ENCODE peak calls at places on chromosomes 3 and 15, in nine cellular contexts. F is CD8-positive, alpha-beta T cell; C is cardiac fibroblast; Z is aorta; N is astrocyte of the spinal cord; R is fibroblast of mammary gland; J is right cardiac atrium; Q is hepatocyte; L is epithelial cell of proximal tubule. X is an unnamed sample.
A peak's percentile ranks its signal among the peaks of the same experiment; 100 is the strongest.

GRCh38 chr3:132421832-132422231 is 4.5 kb downstream of the DNAJC13 start:
- DNase-seq in Q (no peak), N (peak; percentile 39), J (no peak), L (peak; percentile 42), Z (no peak), R (peak; percentile 46), F (no peak), C (peak; percentile 74), X (peak; percentile 53)

GRCh38 chr3:147654827-147655226 is 245.7 kb downstream of the ZIC1 start:
- DNase-seq in R (peak; percentile 54), Q (no peak), Z (no peak), F (no peak), N (peak; percentile 80), J (no peak), C (peak; percentile 42), L (no peak), X (no peak)

GRCh38 chr3:105862217-105862616 is 6.6 kb downstream of the CBLB start:
- DNase-seq in C (no peak), L (no peak), R (no peak), Z (no peak), Q (no peak), N (no peak), F (no peak), J (no peak), X (no peak)

GRCh38 chr15:31840849-31841476 is 189.4 kb upstream of the CHRNA7 start:
- DNase-seq in C (no peak), L (no peak), R (no peak), F (no peak), Z (no peak), J (peak; percentile 65), Q (no peak), N (no peak), X (no peak)

GRCh38 chr15:74251187-74251811 is 15.2 kb downstream of the CCDC33 start:
- DNase-seq in L (no peak), C (no peak), F (no peak), R (no peak), N (no peak), Q (no peak), J (peak; percentile 90), Z (peak; percentile 88), X (no peak)

GRCh38 chr15:48962662-48963523 is 826 bp downstream of the SHC4 start:
- DNase-seq in L (no peak), J (peak; percentile 69), R (peak; percentile 48), Q (peak; percentile 54), F (no peak), Z (peak; percentile 78), C (peak; percentile 36), N (peak; percentile 41), X (peak; percentile 47)

GRCh38 chr15:28992996-28993719 is 107.4 kb downstream of the APBA2 start:
- DNase-seq in F (no peak), N (no peak), Q (no peak), Z (no peak), R (no peak), L (no peak), J (no peak), C (no peak), X (peak; percentile 36)

GRCh38 chr15:35139822-35140221 is 54.7 kb upstream of the NANOGP8 start:
- DNase-seq in N (no peak), R (no peak), F (no peak), L (no peak), J (no peak), C (no peak), Q (no peak), Z (no peak), X (no peak)

GRCh38 chr3:78540485-78540884 is 1227.3 kb downstream of the ROBO1 start:
- DNase-seq in F (no peak), J (no peak), L (no peak), C (no peak), N (no peak), Q (no peak), Z (no peak), R (no peak), X (no peak)

GRCh38 chr15:87619161-87619960 is 637.2 kb downstream of the NTRK3 start:
- DNase-seq in F (no peak), L (no peak), C (peak; percentile 94), Z (no peak), Q (peak; percentile 58), N (peak; percentile 84), J (peak; percentile 55), R (peak; percentile 28), X (peak; percentile 22)

GRCh38 chr3:198071602-198072285 is 111.7 kb downstream of the LMLN start:
- DNase-seq in Z (no peak), J (no peak), F (peak; percentile 53), N (peak; percentile 99), Q (peak; percentile 88), C (peak; percentile 99), L (peak; percentile 100), R (peak; percentile 88), X (peak; percentile 82)

GRCh38 chr15:28960979-28961378 is 75.2 kb downstream of the APBA2 start:
- DNase-seq in R (peak; percentile 77), N (peak; percentile 83), J (no peak), C (peak; percentile 91), Z (no peak), L (no peak), Q (peak; percentile 56), F (peak; percentile 4), X (peak; percentile 51)

GRCh38 chr3:71191031-71191482 is 392.5 kb downstream of the FOXP1 start:
- DNase-seq in N (no peak), Z (no peak), C (no peak), Q (peak; percentile 69), L (no peak), F (no peak), R (no peak), J (no peak), X (no peak)

GRCh38 chr15:66707310-66708160 is 5.5 kb downstream of the SMAD6 start:
- DNase-seq in R (peak; percentile 17), N (peak; percentile 55), Q (peak; percentile 82), Z (no peak), C (no peak), J (peak; percentile 82), F (no peak), L (no peak), X (peak; percentile 40)

GRCh38 chr3:170566413-170566812 is 19.5 kb downstream of the SLC7A14 start:
- DNase-seq in N (no peak), Q (no peak), R (no peak), Z (no peak), F (no peak), L (no peak), J (no peak), C (no peak), X (no peak)

GRCh38 chr3:170565495-170565894 is 20.4 kb downstream of the SLC7A14 start:
- DNase-seq in Z (no peak), L (no peak), Q (no peak), J (no peak), N (peak; percentile 78), F (no peak), R (no peak), C (no peak), X (no peak)

GRCh38 chr3:170564664-170565063 is 21.2 kb downstream of the SLC7A14 start:
- DNase-seq in C (no peak), J (no peak), Z (no peak), L (no peak), N (no peak), F (no peak), Q (no peak), R (no peak), X (no peak)

GRCh38 chr3:170562080-170562479 is 23.8 kb downstream of the SLC7A14 start:
- DNase-seq in J (no peak), C (no peak), Q (no peak), F (no peak), R (no peak), N (no peak), Z (no peak), L (no peak), X (no peak)

GRCh38 chr3:170563712-170564423 is 22.0 kb downstream of the SLC7A14 start:
- DNase-seq in Q (peak; percentile 14), J (peak; percentile 29), L (no peak), F (no peak), C (peak; percentile 73), Z (no peak), N (peak; percentile 69), R (peak; percentile 73), X (peak; percentile 72)
- H3K4me3 ChIP-seq in Q (no peak overlapping the region), J (no peak overlapping the region), L (no peak overlapping the region), F (no peak overlapping the region), C (no peak overlapping the region), Z (no peak overlapping the region), N (no peak overlapping the region), R (no peak overlapping the region), X (no peak overlapping the region)

DNA sequence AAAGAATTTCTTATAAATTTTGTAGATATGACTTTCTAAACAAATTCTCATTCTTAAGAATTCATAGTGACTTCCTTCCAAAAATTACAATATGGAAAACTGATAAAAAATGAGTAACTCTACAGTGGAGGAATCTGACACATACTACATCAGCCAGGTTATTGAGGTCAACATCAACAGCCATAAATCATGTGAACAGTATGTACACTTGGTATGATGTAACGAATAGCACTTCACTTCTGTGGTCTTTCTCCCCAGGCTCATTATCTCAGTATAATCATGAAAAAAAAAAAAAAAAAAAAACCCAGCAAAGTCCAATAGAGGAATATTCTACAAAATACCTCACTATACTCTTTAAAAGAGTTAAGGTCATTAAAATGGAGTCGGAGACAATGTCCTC is 111.2 kb upstream of the SUCLG2 start:
- DNase-seq in R (no peak), L (no peak), Z (no peak), C (no peak), J (no peak), Q (no peak), F (no peak), N (no peak), X (no peak)
- H3K4me3 ChIP-seq in R (no peak overlapping the region), L (no peak overlapping the region), Z (no peak overlapping the region), C (no peak overlapping the region), J (no peak overlapping the region), Q (no peak overlapping the region), F (no peak overlapping the region), N (no peak overlapping the region), X (no peak overlapping the region)

DNA sequence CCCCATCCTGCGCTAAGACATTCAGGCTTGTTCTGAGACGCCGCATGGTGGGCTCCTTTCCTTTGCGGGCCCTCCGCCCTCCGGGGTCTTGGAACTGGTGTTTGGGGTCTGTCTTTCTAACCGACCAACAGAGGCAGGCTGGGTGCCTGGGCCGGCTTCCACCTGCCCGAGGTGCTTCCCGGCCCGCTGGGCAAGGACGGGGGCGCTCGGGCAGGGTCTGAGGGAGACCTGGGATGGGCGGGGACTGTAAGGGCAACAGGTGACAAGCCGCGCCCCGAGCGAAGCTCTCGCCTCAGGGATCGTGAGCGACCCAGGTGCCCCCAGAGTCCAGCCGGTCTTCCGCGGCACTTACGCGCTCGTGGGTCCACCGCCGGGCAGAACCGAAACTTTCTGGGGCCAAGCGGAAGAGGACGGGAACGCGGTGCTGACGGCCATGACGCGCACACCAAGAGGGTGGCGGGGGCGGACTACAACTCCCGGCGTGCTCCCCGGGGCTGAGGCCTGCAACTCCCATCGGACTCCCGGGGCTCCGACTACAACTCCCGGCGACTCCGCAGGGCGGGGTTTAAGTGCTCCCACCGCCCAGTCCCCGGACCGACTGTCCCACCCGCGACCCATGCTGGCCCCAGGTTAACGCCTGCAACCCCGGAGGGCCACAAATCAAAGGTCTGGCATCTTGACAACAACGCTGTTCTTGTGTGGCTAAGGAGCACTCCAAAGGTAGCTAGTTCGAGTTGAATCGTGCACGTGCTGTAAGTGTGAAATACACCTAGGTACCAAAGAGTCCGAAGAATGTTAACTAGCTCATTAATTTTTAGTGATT is at the start of gene FYCO1:
- DNase-seq in Q (peak; percentile 94), R (peak; percentile 84), C (peak; percentile 89), F (peak; percentile 92), L (no peak), N (peak; percentile 88), Z (peak; percentile 98), J (peak; percentile 98), X (peak; percentile 87)
- H3K4me3 ChIP-seq in Q (peak within 1 kb of the TSS; percentile 91), R (peak within 1 kb of the TSS; percentile 85), C (peak within 1 kb of the TSS; percentile 85), F (peak within 1 kb of the TSS; percentile 77), L (peak within 1 kb of the TSS; percentile 89), N (peak within 1 kb of the TSS; percentile 89), Z (peak within 1 kb of the TSS; percentile 92), J (peak within 1 kb of the TSS; percentile 88), X (peak within 1 kb of the TSS; percentile 89)

GRCh38 chr3:32867954-32868353 is 50.2 kb downstream of the TRIM71 start:
- DNase-seq in L (no peak), Q (no peak), Z (no peak), N (no peak), J (no peak), F (no peak), C (no peak), R (no peak), X (no peak)
- H3K4me3 ChIP-seq in L (no peak overlapping the region), Q (no peak overlapping the region), Z (no peak overlapping the region), N (no peak overlapping the region), J (no peak overlapping the region), F (no peak overlapping the region), C (no peak overlapping the region), R (no peak overlapping the region), X (no peak overlapping the region)

X was measured in foreskin fibroblast.